ENCODE peak calls at places on chromosomes 13 and 19, in eight cellular contexts. Q is GM23248, C is GM23338, N is HCT116, E is cardiac muscle cell, J is A549, M is stomach, U is uterus. K is an unnamed sample. For H3K4me1, the result is how much of the 10 kb centered on the place peaks cover.

GRCh38 chr13:26855921-26856320 is 95.3 kb upstream of the GPR12 start:
- DNase-seq in Q (no peak), C (no peak), N (no peak), E (no peak), J (no peak), M (no peak), U (no peak), K (no peak)

GRCh38 chr19:6020166-6020967 is 42.4 kb upstream of the RANBP3 start:
- DNase-seq in Q (no peak), C (no peak), N (no peak), E (peak), J (no peak), M (peak), U (no peak), K (no peak)

GRCh38 chr13:49527123-49527522 is 31.4 kb downstream of the PHF11 start:
- DNase-seq in Q (no peak), C (no peak), N (no peak), E (no peak), J (no peak), M (no peak), U (no peak), K (no peak)

GRCh38 chr13:26861951-26862350 is 101.4 kb upstream of the GPR12 start:
- DNase-seq in Q (no peak), C (no peak), N (no peak), E (peak), J (no peak), M (no peak), U (no peak), K (no peak)

GRCh38 chr19:38445362-38445761 is 11.9 kb downstream of the RYR1 start:
- DNase-seq in Q (no peak), C (no peak), N (no peak), E (no peak), J (no peak), M (no peak), U (no peak), K (no peak)

GRCh38 chr19:51729781-51730180 is 6.0 kb upstream of the HAS1 start:
- DNase-seq in Q (peak), C (no peak), N (no peak), E (peak), J (no peak), M (no peak), U (no peak), K (no peak)

GRCh38 chr19:49333426-49334288 is 1.5 kb upstream of the CD37 start:
- DNase-seq in Q (peak), C (no peak), N (no peak), E (peak), J (no peak), M (peak), U (no peak), K (no peak)

GRCh38 chr13:52371736-52372247 is 34.2 kb downstream of the THSD1 start:
- DNase-seq in Q (peak), C (no peak), N (peak), E (peak), J (no peak), M (no peak), U (no peak), K (peak)

GRCh38 chr13:80265348-80265747 is 75.6 kb downstream of the SPRY2 start:
- DNase-seq in Q (no peak), C (no peak), N (no peak), E (no peak), J (no peak), M (no peak), U (no peak), K (no peak)

GRCh38 chr13:51643882-51644281 is 59.6 kb downstream of the WDFY2 start:
- DNase-seq in Q (peak), C (no peak), N (peak), E (peak), J (peak), M (no peak), U (no peak), K (peak)

GRCh38 chr19:49528211-49528771 is 488 bp downstream of the RCN3 start:
- DNase-seq in Q (peak), C (peak), N (no peak), E (peak), J (no peak), M (no peak), U (peak), K (no peak)

GRCh38 chr13:109979186-109979585 is 192.8 kb upstream of the IRS2 start:
- DNase-seq in Q (no peak), C (no peak), N (peak), E (no peak), J (no peak), M (no peak), U (no peak), K (peak)

GRCh38 chr19:294819-295686 is 3.9 kb upstream of the PLPP2 start:
- DNase-seq in Q (peak), C (peak), N (no peak), E (peak), J (peak), M (peak), U (peak), K (peak)

GRCh38 chr19:36113895-36114762 is 546 bp downstream of the POLR2I start:
- DNase-seq in Q (peak), C (peak), N (no peak), E (peak), J (peak), M (peak), U (no peak), K (peak)

GRCh38 chr13:24671367-24672117 is 8.7 kb upstream of the ATP12A start:
- DNase-seq in Q (peak), C (peak), N (peak), E (peak), J (peak), M (no peak), U (peak), K (peak)

GRCh38 chr13:37427843-37428494 is 170.6 kb downstream of the POSTN start:
- DNase-seq in Q (no peak), C (peak), N (no peak), E (peak), J (no peak), M (no peak), U (no peak), K (no peak)

GRCh38 chr13:90299238-90299637 is 1048.2 kb upstream of the MIR17HG start:
- DNase-seq in Q (no peak), C (peak), N (no peak), E (no peak), J (no peak), M (no peak), U (no peak), K (no peak)

GRCh38 chr13:74675185-74675584 is 541.0 kb upstream of the KLF12 start:
- DNase-seq in Q (peak), C (no peak), N (no peak), E (no peak), J (no peak), M (no peak), U (no peak), K (no peak)

GRCh38 chr13:97133955-97134354 is 88.2 kb upstream of the MBNL2 start:
- DNase-seq in Q (no peak), C (no peak), N (no peak), E (no peak), J (peak), M (no peak), U (no peak), K (no peak)

GRCh38 chr13:94968040-94968756 is 255.9 kb upstream of the SOX21 start:
- DNase-seq in Q (peak), C (peak), N (no peak), E (peak), J (peak), M (no peak), U (no peak), K (peak)

GRCh38 chr13:39616087-39616694 is 13.2 kb upstream of the LHFPL6 start:
- DNase-seq in Q (peak), C (peak), N (peak), E (peak), J (peak), M (no peak), U (peak), K (peak)

GRCh38 chr13:112986470-112986869 is 17.5 kb downstream of the MCF2L start:
- DNase-seq in Q (no peak), C (no peak), N (no peak), E (no peak), J (no peak), M (no peak), U (no peak), K (no peak)

GRCh38 chr13:43786766-43787517 is at the start of gene ENOX1:
- DNase-seq in Q (peak), C (peak), N (peak), E (peak), J (peak), M (peak), U (peak), K (peak)

GRCh38 chr19:14434543-14435319 is 1.6 kb downstream of the PKN1 start:
- DNase-seq in Q (peak), C (no peak), N (no peak), E (peak), J (peak), M (peak), U (peak), K (no peak)

GRCh38 chr13:76350399-76350798 is 535.8 kb downstream of the KCTD12 start:
- DNase-seq in Q (no peak), C (no peak), N (no peak), E (peak), J (peak), M (peak), U (no peak), K (no peak)

GRCh38 chr13:99639126-99639525 is 137.9 kb downstream of the TM9SF2 start:
- DNase-seq in Q (no peak), C (no peak), N (no peak), E (no peak), J (no peak), M (no peak), U (no peak), K (peak)

GRCh38 chr13:76522083-76522755 is 364.0 kb downstream of the KCTD12 start:
- DNase-seq in Q (no peak), C (peak), N (no peak), E (peak), J (no peak), M (no peak), U (no peak), K (peak)

GRCh38 chr19:30877591-30878230 is 471.5 kb downstream of the TSHZ3 start:
- DNase-seq in Q (no peak), C (no peak), N (no peak), E (no peak), J (no peak), M (no peak), U (no peak), K (no peak)

GRCh38 chr19:39106201-39106600 is 19.4 kb upstream of the PAK4 start:
- DNase-seq in Q (no peak), C (no peak), N (no peak), E (no peak), J (no peak), M (no peak), U (no peak), K (no peak)

GRCh38 chr19:38095411-38096308 is 128.4 kb downstream of the DPF1 start:
- DNase-seq in Q (peak), C (peak), N (peak), E (peak), J (peak), M (peak), U (peak), K (peak)

GRCh38 chr13:36345438-36346221 is 564 bp downstream of the SPART start:
- DNase-seq in Q (peak), C (peak), N (no peak), E (peak), J (peak), M (peak), U (peak), K (peak)

GRCh38 chr13:110125613-110126272 is 181.2 kb downstream of the COL4A1 start:
- DNase-seq in Q (no peak), C (no peak), N (no peak), E (no peak), J (no peak), M (no peak), U (no peak), K (no peak)

GRCh38 chr13:49731766-49732165 is 40.5 kb upstream of the EBPL start:
- DNase-seq in Q (peak), C (no peak), N (no peak), E (peak), J (no peak), M (no peak), U (no peak), K (no peak)

GRCh38 chr13:30370146-30370545 is 52.1 kb upstream of the UBE2L5 start:
- DNase-seq in Q (no peak), C (no peak), N (no peak), E (no peak), J (no peak), M (no peak), U (no peak), K (no peak)

GRCh38 chr13:26022538-26023292 is 29.1 kb downstream of the SHISA2 start:
- DNase-seq in Q (peak), C (no peak), N (no peak), E (peak), J (peak), M (peak), U (no peak), K (peak)

GRCh38 chr13:36207672-36208071 is 6.7 kb downstream of the SOHLH2 start:
- DNase-seq in Q (no peak), C (peak), N (no peak), E (peak), J (no peak), M (no peak), U (no peak), K (no peak)

GRCh38 chr13:42539670-42540069 is 34.3 kb upstream of the TNFSF11 start:
- DNase-seq in Q (peak), C (peak), N (no peak), E (peak), J (no peak), M (no peak), U (no peak), K (no peak)

GRCh38 chr19:31545766-31546165 is 196.5 kb upstream of the TSHZ3 start:
- DNase-seq in Q (no peak), C (no peak), N (no peak), E (no peak), J (no peak), M (no peak), U (no peak), K (no peak)

GRCh38 chr19:48332351-48332661 is 7.0 kb downstream of the EMP3 start:
- DNase-seq in Q (no peak), C (no peak), N (no peak), E (no peak), J (no peak), M (no peak), U (no peak), K (no peak)
- H3K4me3 ChIP-seq in Q (no peak), C (peak), N (no peak), E (peak), J (peak), M (peak), U (no peak), K (peak)

DNA sequence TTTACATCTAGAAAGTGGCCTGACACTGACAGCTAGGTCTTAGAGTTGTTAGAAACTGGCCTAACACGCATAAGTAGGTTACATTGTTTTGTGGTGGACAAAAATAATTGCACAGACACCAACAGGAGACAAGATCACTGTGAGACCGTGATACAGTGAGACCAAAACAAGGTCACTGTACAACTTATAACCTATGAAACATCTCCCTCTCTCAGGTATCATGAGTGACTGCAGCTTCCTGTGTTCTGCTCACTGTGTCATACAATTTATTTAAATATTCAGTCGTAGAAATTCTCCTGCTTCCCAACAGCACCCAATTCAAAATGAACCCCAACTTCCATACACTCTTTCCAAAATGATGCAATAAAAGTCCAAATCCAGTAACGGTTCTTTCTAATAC is 2165.2 kb downstream of the PCDH9 start:
- DNase-seq in Q (no peak), C (no peak), N (peak), E (no peak), J (peak), M (no peak), U (no peak), K (no peak)
- H3K4me1 ChIP-seq in Q (under half), C (under half), N (under half), E (under half), J (under half), M (under half), U (under half), K (under half)

GRCh38 chr19:12636631-12637030 is 25.9 kb downstream of the ZNF791 start:
- DNase-seq in Q (no peak), C (no peak), N (no peak), E (no peak), J (no peak), M (no peak), U (no peak), K (no peak)

GRCh38 chr19:12638611-12639182 is 27.8 kb downstream of the MAN2B1 start:
- DNase-seq in Q (no peak), C (no peak), N (no peak), E (no peak), J (no peak), M (no peak), U (no peak), K (no peak)

GRCh38 chr19:12642506-12642905 is 24.0 kb downstream of the MAN2B1 start:
- DNase-seq in Q (no peak), C (no peak), N (no peak), E (no peak), J (no peak), M (no peak), U (no peak), K (no peak)

GRCh38 chr19:12641456-12641855 is 25.1 kb downstream of the MAN2B1 start:
- DNase-seq in Q (no peak), C (no peak), N (no peak), E (no peak), J (no peak), M (no peak), U (no peak), K (no peak)

DNA sequence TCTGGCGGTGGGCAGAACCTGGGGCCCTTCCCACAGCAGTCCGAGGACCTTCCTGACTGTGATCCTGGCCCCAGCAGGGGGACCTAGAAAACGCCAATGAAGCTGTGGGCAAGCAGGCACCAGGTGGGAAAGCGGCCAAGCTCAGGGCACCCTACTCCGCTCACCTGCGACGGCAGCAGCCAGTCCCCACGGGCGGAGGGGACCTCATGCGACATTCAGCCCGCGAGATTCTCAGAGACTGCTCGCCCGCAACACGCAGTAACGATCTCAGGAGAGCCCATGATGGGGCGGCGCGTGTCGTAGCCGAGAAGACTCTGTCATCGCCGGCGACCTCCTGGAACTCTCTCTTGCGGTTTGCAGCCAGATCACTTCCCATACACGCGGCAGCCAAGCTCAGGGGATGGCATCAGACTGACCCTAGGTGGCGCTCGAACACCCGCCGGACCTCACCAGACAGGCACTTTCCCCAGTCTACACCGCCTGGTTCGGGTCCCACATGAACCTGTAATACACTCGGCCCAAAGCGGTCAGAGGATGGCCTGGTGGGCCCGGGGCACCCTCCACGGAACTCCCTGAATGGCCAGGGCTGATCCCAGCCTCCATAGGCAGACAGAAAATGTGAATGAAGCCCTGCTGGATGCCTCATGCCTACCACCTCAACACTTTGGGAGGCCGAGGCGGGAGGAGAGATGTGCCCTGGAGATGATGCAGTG is 26.5 kb downstream of the MAN2B1 start:
- DNase-seq in Q (peak), C (peak), N (peak), E (peak), J (peak), M (peak), U (peak), K (peak)
- H3K4me3 ChIP-seq in Q (peak), C (peak), N (no peak), E (no peak), J (no peak), M (peak), U (no peak), K (no peak)

DNA sequence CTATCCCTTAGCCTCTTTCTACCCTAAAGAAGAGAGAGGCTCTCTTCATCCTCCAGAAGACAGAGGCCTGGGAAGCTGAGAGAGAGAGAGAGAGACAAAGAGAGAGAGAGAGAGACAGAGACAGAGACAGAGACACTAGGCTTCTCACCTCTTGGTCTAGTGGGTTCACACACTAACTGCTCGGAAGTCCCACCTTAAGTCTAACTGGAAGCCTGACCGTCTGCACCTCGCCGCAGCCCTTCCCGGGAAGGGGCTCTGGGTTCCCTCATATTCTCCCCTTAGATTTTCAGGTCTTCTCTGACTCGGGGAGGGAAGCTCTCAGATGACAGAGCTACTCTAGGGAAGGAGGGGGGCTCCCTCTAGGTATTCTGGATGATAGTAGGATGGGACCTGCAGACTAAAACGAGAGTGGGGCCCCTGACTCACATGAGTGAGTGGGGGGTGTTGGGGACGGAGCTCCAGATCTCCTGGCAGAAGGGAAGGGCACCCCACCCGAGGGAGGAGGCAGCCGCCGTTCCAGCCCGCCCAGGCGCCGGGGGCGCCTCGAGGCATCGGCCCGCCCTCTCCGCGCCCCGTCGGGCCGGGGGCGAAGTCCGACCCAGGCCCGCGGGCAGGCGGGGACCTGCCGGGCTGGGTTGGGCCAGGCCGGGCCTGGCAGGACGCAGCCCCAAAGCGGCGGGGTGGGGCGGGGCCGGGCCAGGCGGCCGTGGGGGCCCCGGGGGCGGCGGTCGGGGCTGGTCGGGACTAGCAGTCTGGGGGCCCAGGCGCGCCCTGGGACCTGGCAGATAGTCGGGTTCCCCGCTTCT is 2.0 kb upstream of the JUNB start:
- DNase-seq in Q (peak), C (peak), N (no peak), E (no peak), J (peak), M (no peak), U (peak), K (peak)
- H3K4me1 ChIP-seq in Q (under half), C (under half), N (half or more), E (under half), J (half or more), M (half or more), U (under half), K (under half)

DNA sequence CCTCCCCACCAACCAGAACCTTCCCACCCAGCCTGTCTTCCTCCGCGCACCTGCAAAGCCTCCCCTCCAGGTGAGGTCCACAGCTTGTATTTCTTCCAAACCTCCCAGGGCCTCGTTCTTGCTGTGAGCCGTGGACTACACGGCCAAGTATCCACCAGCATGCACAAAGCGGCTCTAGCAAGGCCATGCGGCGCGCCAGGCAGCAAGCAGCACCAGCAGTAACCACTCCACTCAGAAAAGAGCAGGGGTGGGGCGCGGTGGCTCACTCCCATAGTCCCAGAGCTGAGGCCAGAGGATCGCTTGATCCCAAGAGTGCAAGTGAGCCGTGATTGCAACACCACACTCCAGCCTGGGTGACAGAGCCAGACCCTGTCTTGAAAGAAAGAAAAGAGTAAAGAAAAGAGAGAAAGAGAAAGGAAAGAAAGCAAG is 4.7 kb downstream of the CCDC8 start:
- DNase-seq in Q (peak), C (no peak), N (no peak), E (peak), J (no peak), M (peak), U (peak), K (no peak)
- H3K4me3 ChIP-seq in Q (no peak), C (peak), N (no peak), E (no peak), J (no peak), M (no peak), U (peak), K (no peak)

GRCh38 chr19:42274065-42274682 is 5.1 kb downstream of the CIC start:
- DNase-seq in Q (no peak), C (no peak), N (no peak), E (no peak), J (no peak), M (no peak), U (no peak), K (no peak)
- H3K4me1 ChIP-seq in Q (under half), C (under half), N (under half), E (under half), J (under half), M (half or more), U (under half), K (under half)

K was measured in SJCRH30.